ENCODE peak calls at places on chromosome 17, in eight cellular contexts. Q, E, F, Y, D, W, P and B are unnamed samples.

GRCh38 chr17:73089918-73090317 is 2.6 kb downstream of the SLC39A11 start:
- DNase-seq in Q (peak), E (no peak), F (no peak), Y (no peak), D (no peak), W (no peak), P (no peak), B (no peak)

GRCh38 chr17:64534187-64534586 is 27.4 kb downstream of the CEP95 start:
- DNase-seq in Q (no peak), E (peak), F (no peak), Y (no peak), D (no peak), W (no peak), P (no peak), B (no peak)

GRCh38 chr17:75540923-75541503 is 15.5 kb downstream of the LLGL2 start:
- DNase-seq in Q (no peak), E (no peak), F (no peak), Y (no peak), D (no peak), W (no peak), P (no peak), B (no peak)

GRCh38 chr17:34781571-34782108 is 179.6 kb downstream of the CCT6B start:
- DNase-seq in Q (no peak), E (no peak), F (no peak), Y (no peak), D (no peak), W (no peak), P (no peak), B (no peak)

GRCh38 chr17:44587339-44587738 is 30.1 kb downstream of the FZD2 start:
- DNase-seq in Q (peak), E (peak), F (peak), Y (no peak), D (no peak), W (no peak), P (no peak), B (no peak)

GRCh38 chr17:4940625-4941021 is 555 bp downstream of the RNF167 start:
- DNase-seq in Q (no peak), E (no peak), F (no peak), Y (no peak), D (no peak), W (peak), P (peak), B (no peak)

GRCh38 chr17:61822326-61823285 is 40.7 kb downstream of the BRIP1 start:
- DNase-seq in Q (no peak), E (no peak), F (no peak), Y (no peak), D (no peak), W (no peak), P (no peak), B (no peak)

GRCh38 chr17:79288950-79289349 is 214.3 kb downstream of the ENGASE start:
- DNase-seq in Q (no peak), E (no peak), F (no peak), Y (no peak), D (no peak), W (no peak), P (no peak), B (no peak)

GRCh38 chr17:73489333-73489732 is 154.9 kb downstream of the SDK2 start:
- DNase-seq in Q (no peak), E (no peak), F (no peak), Y (no peak), D (no peak), W (no peak), P (no peak), B (no peak)

GRCh38 chr17:29929006-29929543 is 953 bp downstream of the SSH2 start:
- DNase-seq in Q (peak), E (peak), F (no peak), Y (no peak), D (peak), W (no peak), P (peak), B (peak)

GRCh38 chr17:48711128-48711527 is 11.2 kb downstream of the PRAC1 start:
- DNase-seq in Q (no peak), E (no peak), F (no peak), Y (no peak), D (no peak), W (no peak), P (no peak), B (no peak)

GRCh38 chr17:37637956-37638355 is 5.3 kb downstream of the DDX52 start:
- DNase-seq in Q (no peak), E (no peak), F (no peak), Y (no peak), D (no peak), W (no peak), P (no peak), B (no peak)

GRCh38 chr17:50686494-50687199 is 21.1 kb downstream of the ANKRD40 start:
- DNase-seq in Q (peak), E (peak), F (peak), Y (no peak), D (no peak), W (no peak), P (no peak), B (no peak)

GRCh38 chr17:81381632-81382577 is 13.4 kb upstream of the BAHCC1 start:
- DNase-seq in Q (no peak), E (no peak), F (no peak), Y (no peak), D (no peak), W (no peak), P (no peak), B (no peak)

GRCh38 chr17:81004336-81005015 is 12.8 kb downstream of the CHMP6 start:
- DNase-seq in Q (no peak), E (no peak), F (no peak), Y (no peak), D (no peak), W (no peak), P (peak), B (no peak)

GRCh38 chr17:15185625-15185991 is 79.5 kb downstream of the PMP22 start:
- DNase-seq in Q (no peak), E (no peak), F (peak), Y (no peak), D (no peak), W (no peak), P (no peak), B (no peak)

GRCh38 chr17:46908352-46908751 is 14.6 kb upstream of the GOSR2 start:
- DNase-seq in Q (no peak), E (no peak), F (no peak), Y (no peak), D (no peak), W (no peak), P (no peak), B (no peak)

GRCh38 chr17:27741361-27741861 is 58.9 kb downstream of the NOS2 start:
- DNase-seq in Q (no peak), E (no peak), F (no peak), Y (no peak), D (no peak), W (no peak), P (no peak), B (no peak)

GRCh38 chr17:43992641-43993040 is 11.8 kb upstream of the NAGS start:
- DNase-seq in Q (no peak), E (no peak), F (no peak), Y (no peak), D (no peak), W (no peak), P (no peak), B (no peak)